ENCODE peak calls at places on chromosomes 2 and 18, in six cellular contexts. One of them, this sample, is unnamed.

GRCh38 chr18:47113796-47114540 is 36.3 kb downstream of the HDHD2 start:
- DNase-seq in retinal pigment epithelial cell: no peak
- DNase-seq in ACHN: no peak
- DNase-seq in stimulated activated CD4-positive, alpha-beta T cell treated with anti-CD3 and anti-CD28 coated beads, Interleukin-2, amount 100 ng/mL, for 48 hours: no peak
- DNase-seq in AG04449: no peak
- DNase-seq in H54: no peak
- DNase-seq in this sample: no peak

GRCh38 chr2:197097578-197098366 is 171.3 kb upstream of the PGAP1 start:
- DNase-seq in retinal pigment epithelial cell: peak
- DNase-seq in ACHN: no peak
- DNase-seq in stimulated activated CD4-positive, alpha-beta T cell treated with anti-CD3 and anti-CD28 coated beads, Interleukin-2, amount 100 ng/mL, for 48 hours: no peak
- DNase-seq in H54: no peak
- DNase-seq in AG04449: no peak
- DNase-seq in this sample: no peak

GRCh38 chr18:73594749-73595148 is 552.9 kb downstream of the FBXO15 start:
- DNase-seq in stimulated activated CD4-positive, alpha-beta T cell treated with anti-CD3 and anti-CD28 coated beads, Interleukin-2, amount 100 ng/mL, for 48 hours: no peak
- DNase-seq in retinal pigment epithelial cell: no peak
- DNase-seq in AG04449: no peak
- DNase-seq in H54: no peak
- DNase-seq in ACHN: peak
- DNase-seq in this sample: no peak

GRCh38 chr2:238817382-238817781 is 30.5 kb upstream of the TWIST2 start:
- DNase-seq in retinal pigment epithelial cell: no peak
- DNase-seq in ACHN: no peak
- DNase-seq in stimulated activated CD4-positive, alpha-beta T cell treated with anti-CD3 and anti-CD28 coated beads, Interleukin-2, amount 100 ng/mL, for 48 hours: no peak
- DNase-seq in AG04449: no peak
- DNase-seq in H54: no peak
- DNase-seq in this sample: no peak

GRCh38 chr2:196128749-196129148 is 42.6 kb downstream of the STK17B start:
- DNase-seq in stimulated activated CD4-positive, alpha-beta T cell treated with anti-CD3 and anti-CD28 coated beads, Interleukin-2, amount 100 ng/mL, for 48 hours: no peak
- DNase-seq in AG04449: no peak
- DNase-seq in H54: no peak
- DNase-seq in ACHN: no peak
- DNase-seq in retinal pigment epithelial cell: no peak
- DNase-seq in this sample: no peak

GRCh38 chr2:225100856-225101294 is 58.6 kb upstream of the DOCK10 start:
- DNase-seq in stimulated activated CD4-positive, alpha-beta T cell treated with anti-CD3 and anti-CD28 coated beads, Interleukin-2, amount 100 ng/mL, for 48 hours: no peak
- DNase-seq in ACHN: peak
- DNase-seq in H54: peak
- DNase-seq in AG04449: peak
- DNase-seq in retinal pigment epithelial cell: peak
- DNase-seq in this sample: no peak

GRCh38 chr2:134758632-134759031 is 39.8 kb upstream of the TMEM163 start:
- DNase-seq in AG04449: no peak
- DNase-seq in H54: no peak
- DNase-seq in ACHN: no peak
- DNase-seq in stimulated activated CD4-positive, alpha-beta T cell treated with anti-CD3 and anti-CD28 coated beads, Interleukin-2, amount 100 ng/mL, for 48 hours: no peak
- DNase-seq in retinal pigment epithelial cell: no peak
- DNase-seq in this sample: no peak

GRCh38 chr2:200156140-200156858 is 150.2 kb upstream of the SPATS2L start:
- DNase-seq in AG04449: no peak
- DNase-seq in H54: no peak
- DNase-seq in ACHN: peak
- DNase-seq in stimulated activated CD4-positive, alpha-beta T cell treated with anti-CD3 and anti-CD28 coated beads, Interleukin-2, amount 100 ng/mL, for 48 hours: no peak
- DNase-seq in retinal pigment epithelial cell: no peak
- DNase-seq in this sample: no peak

GRCh38 chr2:19617251-19617650 is 258.8 kb upstream of the OSR1 start:
- DNase-seq in stimulated activated CD4-positive, alpha-beta T cell treated with anti-CD3 and anti-CD28 coated beads, Interleukin-2, amount 100 ng/mL, for 48 hours: no peak
- DNase-seq in retinal pigment epithelial cell: peak
- DNase-seq in ACHN: no peak
- DNase-seq in AG04449: no peak
- DNase-seq in H54: no peak
- DNase-seq in this sample: no peak

GRCh38 chr2:138779451-138780440 is at the start of gene NXPH2:
- DNase-seq in ACHN: peak
- DNase-seq in AG04449: no peak
- DNase-seq in H54: no peak
- DNase-seq in retinal pigment epithelial cell: no peak
- DNase-seq in stimulated activated CD4-positive, alpha-beta T cell treated with anti-CD3 and anti-CD28 coated beads, Interleukin-2, amount 100 ng/mL, for 48 hours: no peak
- DNase-seq in this sample: peak

GRCh38 chr18:79953921-79954651 is 2.6 kb upstream of the SLC66A2 start:
- DNase-seq in stimulated activated CD4-positive, alpha-beta T cell treated with anti-CD3 and anti-CD28 coated beads, Interleukin-2, amount 100 ng/mL, for 48 hours: no peak
- DNase-seq in AG04449: no peak
- DNase-seq in ACHN: no peak
- DNase-seq in H54: no peak
- DNase-seq in retinal pigment epithelial cell: peak
- DNase-seq in this sample: no peak

GRCh38 chr2:26457241-26457666 is 20.7 kb downstream of the OTOF start:
- DNase-seq in AG04449: no peak
- DNase-seq in retinal pigment epithelial cell: no peak
- DNase-seq in ACHN: no peak
- DNase-seq in H54: no peak
- DNase-seq in stimulated activated CD4-positive, alpha-beta T cell treated with anti-CD3 and anti-CD28 coated beads, Interleukin-2, amount 100 ng/mL, for 48 hours: no peak
- DNase-seq in this sample: peak

GRCh38 chr18:52685316-52685715 is 345.3 kb downstream of the DCC start:
- DNase-seq in ACHN: no peak
- DNase-seq in stimulated activated CD4-positive, alpha-beta T cell treated with anti-CD3 and anti-CD28 coated beads, Interleukin-2, amount 100 ng/mL, for 48 hours: no peak
- DNase-seq in H54: no peak
- DNase-seq in retinal pigment epithelial cell: no peak
- DNase-seq in AG04449: no peak
- DNase-seq in this sample: no peak

GRCh38 chr18:13522861-13523660 is 203.3 kb downstream of the FAM210A start:
- DNase-seq in AG04449: no peak
- DNase-seq in ACHN: no peak
- DNase-seq in retinal pigment epithelial cell: no peak
- DNase-seq in H54: no peak
- DNase-seq in stimulated activated CD4-positive, alpha-beta T cell treated with anti-CD3 and anti-CD28 coated beads, Interleukin-2, amount 100 ng/mL, for 48 hours: no peak
- DNase-seq in this sample: no peak

GRCh38 chr18:35117951-35118411 is 76.8 kb downstream of the MAPRE2 start:
- DNase-seq in ACHN: no peak
- DNase-seq in stimulated activated CD4-positive, alpha-beta T cell treated with anti-CD3 and anti-CD28 coated beads, Interleukin-2, amount 100 ng/mL, for 48 hours: no peak
- DNase-seq in retinal pigment epithelial cell: peak
- DNase-seq in AG04449: peak
- DNase-seq in H54: no peak
- DNase-seq in this sample: peak

GRCh38 chr18:22336406-22336805 is 81.3 kb downstream of the CTAGE1 start:
- DNase-seq in H54: no peak
- DNase-seq in stimulated activated CD4-positive, alpha-beta T cell treated with anti-CD3 and anti-CD28 coated beads, Interleukin-2, amount 100 ng/mL, for 48 hours: no peak
- DNase-seq in AG04449: no peak
- DNase-seq in ACHN: no peak
- DNase-seq in retinal pigment epithelial cell: no peak
- DNase-seq in this sample: no peak

GRCh38 chr2:98912221-98912851 is 23.7 kb downstream of the CRACDL start:
- DNase-seq in H54: peak
- DNase-seq in retinal pigment epithelial cell: peak
- DNase-seq in AG04449: peak
- DNase-seq in ACHN: peak
- DNase-seq in stimulated activated CD4-positive, alpha-beta T cell treated with anti-CD3 and anti-CD28 coated beads, Interleukin-2, amount 100 ng/mL, for 48 hours: no peak
- DNase-seq in this sample: no peak

GRCh38 chr2:197576631-197577030 is 60.8 kb downstream of the MOB4 start:
- DNase-seq in H54: no peak
- DNase-seq in AG04449: peak
- DNase-seq in retinal pigment epithelial cell: no peak
- DNase-seq in ACHN: no peak
- DNase-seq in stimulated activated CD4-positive, alpha-beta T cell treated with anti-CD3 and anti-CD28 coated beads, Interleukin-2, amount 100 ng/mL, for 48 hours: no peak
- DNase-seq in this sample: no peak

GRCh38 chr2:57906152-57906732 is 140.4 kb upstream of the VRK2 start:
- DNase-seq in ACHN: peak
- DNase-seq in retinal pigment epithelial cell: no peak
- DNase-seq in H54: no peak
- DNase-seq in AG04449: peak
- DNase-seq in stimulated activated CD4-positive, alpha-beta T cell treated with anti-CD3 and anti-CD28 coated beads, Interleukin-2, amount 100 ng/mL, for 48 hours: no peak
- DNase-seq in this sample: peak

GRCh38 chr2:111617299-111617803 is 266.6 kb downstream of the ANAPC1 start:
- DNase-seq in retinal pigment epithelial cell: peak
- DNase-seq in stimulated activated CD4-positive, alpha-beta T cell treated with anti-CD3 and anti-CD28 coated beads, Interleukin-2, amount 100 ng/mL, for 48 hours: no peak
- DNase-seq in ACHN: peak
- DNase-seq in AG04449: no peak
- DNase-seq in H54: no peak
- DNase-seq in this sample: no peak

GRCh38 chr18:73168171-73168570 is 300.4 kb upstream of the NETO1 start:
- DNase-seq in stimulated activated CD4-positive, alpha-beta T cell treated with anti-CD3 and anti-CD28 coated beads, Interleukin-2, amount 100 ng/mL, for 48 hours: no peak
- DNase-seq in ACHN: no peak
- DNase-seq in H54: no peak
- DNase-seq in retinal pigment epithelial cell: no peak
- DNase-seq in AG04449: no peak
- DNase-seq in this sample: no peak

GRCh38 chr18:3585656-3586509 is 135.9 kb downstream of the TGIF1 start:
- DNase-seq in stimulated activated CD4-positive, alpha-beta T cell treated with anti-CD3 and anti-CD28 coated beads, Interleukin-2, amount 100 ng/mL, for 48 hours: peak
- DNase-seq in H54: no peak
- DNase-seq in retinal pigment epithelial cell: no peak
- DNase-seq in AG04449: no peak
- DNase-seq in ACHN: peak
- DNase-seq in this sample: peak

GRCh38 chr2:208182835-208183234 is 7.0 kb downstream of the C2orf80 start:
- DNase-seq in AG04449: no peak
- DNase-seq in stimulated activated CD4-positive, alpha-beta T cell treated with anti-CD3 and anti-CD28 coated beads, Interleukin-2, amount 100 ng/mL, for 48 hours: no peak
- DNase-seq in ACHN: no peak
- DNase-seq in H54: no peak
- DNase-seq in retinal pigment epithelial cell: no peak
- DNase-seq in this sample: no peak

GRCh38 chr18:78976697-78977626 is 2.7 kb upstream of the SALL3 start:
- DNase-seq in stimulated activated CD4-positive, alpha-beta T cell treated with anti-CD3 and anti-CD28 coated beads, Interleukin-2, amount 100 ng/mL, for 48 hours: no peak
- DNase-seq in H54: no peak
- DNase-seq in AG04449: no peak
- DNase-seq in ACHN: no peak
- DNase-seq in retinal pigment epithelial cell: no peak
- DNase-seq in this sample: no peak

GRCh38 chr2:113136828-113137775 is 9.7 kb downstream of the IL1RN start:
- DNase-seq in ACHN: peak
- DNase-seq in H54: peak
- DNase-seq in AG04449: no peak
- DNase-seq in retinal pigment epithelial cell: no peak
- DNase-seq in stimulated activated CD4-positive, alpha-beta T cell treated with anti-CD3 and anti-CD28 coated beads, Interleukin-2, amount 100 ng/mL, for 48 hours: peak
- DNase-seq in this sample: peak

GRCh38 chr2:222866358-222866960 is 5.6 kb downstream of the ACSL3 start:
- DNase-seq in H54: no peak
- DNase-seq in AG04449: no peak
- DNase-seq in retinal pigment epithelial cell: no peak
- DNase-seq in stimulated activated CD4-positive, alpha-beta T cell treated with anti-CD3 and anti-CD28 coated beads, Interleukin-2, amount 100 ng/mL, for 48 hours: no peak
- DNase-seq in ACHN: no peak
- DNase-seq in this sample: no peak

GRCh38 chr2:33366473-33366872 is 110.0 kb upstream of the RASGRP3 start:
- DNase-seq in AG04449: no peak
- DNase-seq in stimulated activated CD4-positive, alpha-beta T cell treated with anti-CD3 and anti-CD28 coated beads, Interleukin-2, amount 100 ng/mL, for 48 hours: no peak
- DNase-seq in retinal pigment epithelial cell: peak
- DNase-seq in ACHN: no peak
- DNase-seq in H54: no peak
- DNase-seq in this sample: peak

GRCh38 chr2:222791946-222792649 is 68.7 kb upstream of the ACSL3 start:
- DNase-seq in AG04449: no peak
- DNase-seq in retinal pigment epithelial cell: peak
- DNase-seq in H54: no peak
- DNase-seq in ACHN: no peak
- DNase-seq in stimulated activated CD4-positive, alpha-beta T cell treated with anti-CD3 and anti-CD28 coated beads, Interleukin-2, amount 100 ng/mL, for 48 hours: no peak
- DNase-seq in this sample: no peak

This sample was measured in left kidney.